ENCODE peak calls at places on chromosome 12, in nine cellular contexts. X is IMR-90, W is mammary epithelial cell, O is HCT116, L is fibroblast of lung, S is astrocyte, E is NT2/D1, M is K562, G is SK-N-MC. T is an unnamed sample.

GRCh38 chr12:112539221-112539620 is 120.5 kb downstream of the PTPN11 start:
- DNase-seq in O (no peak), E (no peak), G (no peak), X (no peak), L (no peak), W (no peak), M (peak; percentile 27), S (no peak), T (no peak)

GRCh38 chr12:55931780-55932545 is 1.0 kb downstream of the DGKA start:
- DNase-seq in W (no peak), G (no peak), E (no peak), O (no peak), X (peak; percentile 29), M (peak; percentile 69), S (peak; percentile 12), L (peak; percentile 41), T (peak; percentile 84)

GRCh38 chr12:107118624-107119023 is 25.3 kb upstream of the CRY1 start:
- DNase-seq in G (no peak), L (no peak), W (no peak), M (no peak), O (no peak), E (no peak), X (no peak), S (no peak), T (no peak)

GRCh38 chr12:103657331-103657730 is 70.3 kb downstream of the STAB2 start:
- DNase-seq in O (no peak), L (no peak), M (no peak), W (peak; percentile 48), X (peak; percentile 23), E (no peak), G (no peak), S (peak; percentile 71), T (peak; percentile 2)

GRCh38 chr12:28933176-28933575 is 215.9 kb upstream of the FAR2 start:
- DNase-seq in M (no peak), E (no peak), S (no peak), L (no peak), W (no peak), X (no peak), G (no peak), O (no peak), T (no peak)

GRCh38 chr12:80565276-80565675 is 121.2 kb downstream of the PTPRQ start:
- DNase-seq in W (peak; percentile 9), S (peak; percentile 44), O (no peak), E (no peak), X (peak; percentile 84), L (peak; percentile 90), G (peak; percentile 35), M (no peak), T (peak; percentile 65)

GRCh38 chr12:132222096-132222807 is 78.0 kb downstream of the NOC4L start:
- DNase-seq in L (no peak), E (no peak), X (peak; percentile 2), S (no peak), M (no peak), O (peak; percentile 71), W (peak; percentile 34), G (peak; percentile 86), T (peak; percentile 7)

GRCh38 chr12:95736631-95737030 is 53.9 kb downstream of the NTN4 start:
- DNase-seq in X (peak; percentile 47), O (no peak), E (no peak), M (no peak), S (no peak), G (no peak), L (peak; percentile 21), W (no peak), T (peak; percentile 27)

GRCh38 chr12:27644446-27644845 is 51.8 kb upstream of the REP15 start:
- DNase-seq in M (no peak), W (no peak), O (no peak), E (no peak), G (no peak), L (peak; percentile 88), S (peak; percentile 64), X (peak; percentile 60), T (peak; percentile 83)

GRCh38 chr12:124637586-124637985 is 70.2 kb upstream of the NCOR2 start:
- DNase-seq in L (no peak), W (peak; percentile 86), E (no peak), S (no peak), M (no peak), G (no peak), O (no peak), X (no peak), T (no peak)

GRCh38 chr12:66002812-66003211 is 127.7 kb downstream of the LLPH start:
- DNase-seq in E (no peak), W (no peak), L (no peak), O (no peak), M (no peak), X (peak; percentile 20), S (no peak), G (no peak), T (peak; percentile 78)

GRCh38 chr12:28035483-28035882 is 63.0 kb upstream of the PTHLH start:
- DNase-seq in O (no peak), G (no peak), E (no peak), W (peak; percentile 78), X (peak; percentile 87), L (peak; percentile 83), M (peak; percentile 12), S (peak; percentile 70), T (peak; percentile 62)

DNA sequence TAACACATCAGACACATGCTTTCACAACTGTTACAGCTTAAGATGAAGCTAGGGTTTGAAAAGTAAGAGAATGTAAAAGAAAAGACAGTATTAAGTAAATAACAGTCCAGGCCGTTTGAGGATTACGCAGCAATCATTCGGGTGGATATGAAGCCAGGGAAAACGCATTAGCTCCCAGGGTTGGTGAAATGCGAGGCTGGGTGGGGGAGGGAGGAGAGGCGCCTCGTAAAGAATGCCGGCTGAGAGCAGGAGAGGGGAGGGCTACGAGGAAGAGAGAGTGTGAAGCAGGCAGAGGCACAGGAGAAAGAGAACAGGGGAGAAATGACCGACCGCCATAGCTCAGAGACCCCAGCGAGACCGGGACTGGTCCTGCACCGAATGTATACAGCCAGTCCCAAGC is 73.0 kb downstream of the IQSEC3 start:
- DNase-seq in W (no peak), X (peak; percentile 20), G (no peak), E (peak; percentile 82), S (no peak), O (no peak), M (no peak), L (peak; percentile 1), T (peak; percentile 12)
- H3K4me3 ChIP-seq in W (no peak overlapping the region), X (no peak overlapping the region), G (peak overlapping the region; percentile 22), E (no peak overlapping the region), S (no peak overlapping the region), O (no peak overlapping the region), M (no peak overlapping the region), L (no peak overlapping the region), T (peak overlapping the region; percentile 56)

GRCh38 chr12:110006115-110006514 is 6.9 kb downstream of the ANKRD13A start:
- DNase-seq in M (no peak), W (no peak), E (no peak), G (no peak), O (no peak), L (no peak), X (no peak), S (no peak), T (no peak)

GRCh38 chr12:110001596-110001995 is 2.4 kb downstream of the ANKRD13A start:
- DNase-seq in S (peak; percentile 95), O (no peak), E (no peak), M (no peak), W (peak; percentile 81), L (no peak), X (peak; percentile 92), G (no peak), T (peak; percentile 57)

GRCh38 chr12:110005319-110005973 is 6.2 kb downstream of the ANKRD13A start:
- DNase-seq in E (no peak), W (no peak), X (no peak), G (no peak), O (no peak), S (no peak), L (no peak), M (no peak), T (no peak)

GRCh38 chr12:110002691-110003515 is 3.7 kb downstream of the ANKRD13A start:
- DNase-seq in W (peak; percentile 27), M (no peak), O (no peak), G (no peak), L (peak; percentile 43), S (peak; percentile 40), X (peak; percentile 52), E (no peak), T (no peak)

GRCh38 chr12:110004598-110004997 is 5.4 kb downstream of the ANKRD13A start:
- DNase-seq in W (no peak), X (no peak), G (no peak), E (no peak), M (no peak), O (no peak), S (no peak), L (no peak), T (no peak)
- H3K9ac ChIP-seq in W (no peak overlapping the region), X (no peak overlapping the region), G (no peak overlapping the region), E (no peak overlapping the region), M (no peak overlapping the region), O (no peak overlapping the region), S (no peak overlapping the region), L (no peak overlapping the region), T (no peak overlapping the region)

GRCh38 chr12:120194226-120194533 is 335 bp downstream of the GCN1 start:
- DNase-seq in M (no peak), W (no peak), O (no peak), G (no peak), S (no peak), X (no peak), L (no peak), E (no peak), T (no peak)
- H3K4me3 ChIP-seq in M (peak overlapping the region; percentile 98), W (peak overlapping the region; percentile 100), O (peak overlapping the region; percentile 63), G (peak overlapping the region; percentile 96), S (peak overlapping the region; percentile 78), X (peak overlapping the region; percentile 94), L (peak overlapping the region; percentile 95), E (peak overlapping the region; percentile 95), T (peak overlapping the region; percentile 86)

DNA sequence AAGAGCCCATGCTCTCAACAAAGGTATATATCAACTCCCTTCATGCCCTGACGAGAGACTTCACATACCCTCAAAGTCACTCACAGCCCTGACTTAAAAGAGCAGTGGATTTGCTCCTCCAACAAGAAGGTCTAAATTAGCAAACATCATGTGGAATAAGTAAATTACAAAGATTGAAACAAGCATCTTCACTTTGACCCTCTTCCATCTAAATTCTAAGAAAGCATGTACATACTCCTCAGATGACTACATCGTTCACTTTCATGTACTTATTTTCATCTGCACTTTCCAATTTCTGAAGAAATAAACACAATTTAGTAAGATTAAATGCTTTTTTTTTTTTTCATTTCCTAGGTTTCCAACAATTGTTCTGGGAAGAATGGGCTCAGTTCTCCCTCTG is 38.6 kb upstream of the KRR1 start:
- DNase-seq in S (no peak), X (peak; percentile 37), L (no peak), G (no peak), E (no peak), M (no peak), O (no peak), W (no peak), T (no peak)
- H3K9ac ChIP-seq in S (no peak overlapping the region), X (no peak overlapping the region), L (no peak overlapping the region), G (no peak overlapping the region), E (no peak overlapping the region), M (no peak overlapping the region), O (no peak overlapping the region), W (no peak overlapping the region), T (no peak overlapping the region)